ENCODE peak calls at places on chromosome 15, in four cellular contexts. B, Y, P and O are unnamed samples.

GRCh38 chr15:75027551-75027950 is 4.2 kb downstream of the PPCDC start:
- DNase-seq in B (no peak), Y (no peak), P (no peak), O (no peak)

GRCh38 chr15:64825431-64826294 is at the start of gene PIF1:
- DNase-seq in B (peak), Y (peak), P (peak), O (peak)

GRCh38 chr15:94229591-94230365 is 1.6 kb upstream of the MCTP2 start:
- DNase-seq in B (no peak), Y (no peak), P (no peak), O (peak)

GRCh38 chr15:78059110-78059839 is 18.2 kb downstream of the TBC1D2B start:
- DNase-seq in B (no peak), Y (no peak), P (no peak), O (peak)

GRCh38 chr15:65634381-65634780 is 12.6 kb downstream of the SLC24A1 start:
- DNase-seq in B (no peak), Y (no peak), P (no peak), O (peak)

GRCh38 chr15:98358971-98359370 is 289.4 kb upstream of the IGF1R start:
- DNase-seq in B (no peak), Y (no peak), P (no peak), O (no peak)

GRCh38 chr15:53359038-53359437 is 400.4 kb downstream of the WDR72 start:
- DNase-seq in B (no peak), Y (no peak), P (no peak), O (no peak)

GRCh38 chr15:72168131-72168825 is 29.3 kb downstream of the GRAMD2A start:
- DNase-seq in B (no peak), Y (no peak), P (no peak), O (peak)

GRCh38 chr15:45670061-45670460 is 35.2 kb downstream of the SQOR start:
- DNase-seq in B (no peak), Y (no peak), P (no peak), O (no peak)

GRCh38 chr15:98039596-98039995 is 79.1 kb downstream of the ARRDC4 start:
- DNase-seq in B (no peak), Y (no peak), P (no peak), O (no peak)

GRCh38 chr15:76983588-76984379 is 11.1 kb upstream of the PSTPIP1 start:
- DNase-seq in B (no peak), Y (no peak), P (no peak), O (no peak)

GRCh38 chr15:81224232-81224631 is 27.6 kb downstream of the IL16 start:
- DNase-seq in B (no peak), Y (no peak), P (no peak), O (no peak)

GRCh38 chr15:59590027-59590426 is 21.6 kb upstream of the GCNT3 start:
- DNase-seq in B (no peak), Y (no peak), P (no peak), O (no peak)

GRCh38 chr15:87681054-87681453 is 575.5 kb downstream of the NTRK3 start:
- DNase-seq in B (no peak), Y (no peak), P (no peak), O (no peak)

GRCh38 chr15:70792171-70792573 is 28.8 kb upstream of the UACA start:
- DNase-seq in B (no peak), Y (no peak), P (no peak), O (peak)

GRCh38 chr15:85457392-85457968 is 77.1 kb downstream of the AKAP13 start:
- DNase-seq in B (no peak), Y (no peak), P (no peak), O (peak)

GRCh38 chr15:60047701-60048100 is 43.6 kb downstream of the FOXB1 start:
- DNase-seq in B (no peak), Y (no peak), P (no peak), O (no peak)

GRCh38 chr15:100716456-100717085 is 114.2 kb downstream of the ASB7 start:
- DNase-seq in B (no peak), Y (no peak), P (peak), O (no peak)

GRCh38 chr15:100714749-100715342 is 112.5 kb downstream of the ASB7 start:
- DNase-seq in B (no peak), Y (peak), P (no peak), O (no peak)

GRCh38 chr15:100717596-100717995 is 115.2 kb downstream of the ASB7 start:
- DNase-seq in B (no peak), Y (no peak), P (peak), O (no peak)

GRCh38 chr15:100714034-100714748 is 111.8 kb downstream of the ASB7 start:
- DNase-seq in B (no peak), Y (no peak), P (no peak), O (no peak)

GRCh38 chr15:100715571-100716455 is 113.4 kb downstream of the ASB7 start:
- DNase-seq in B (no peak), Y (peak), P (peak), O (no peak)
- H3K27ac ChIP-seq in B (no peak), Y (no peak), P (no peak), O (no peak)

GRCh38 chr15:39468341-39468740 is 112.5 kb upstream of the THBS1 start:
- DNase-seq in B (no peak), Y (no peak), P (no peak), O (no peak)

GRCh38 chr15:39472661-39473657 is 107.9 kb upstream of the THBS1 start:
- DNase-seq in B (no peak), Y (no peak), P (no peak), O (peak)

GRCh38 chr15:39474657-39475056 is 106.2 kb upstream of the THBS1 start:
- DNase-seq in B (no peak), Y (no peak), P (no peak), O (peak)

GRCh38 chr15:39468828-39469227 is 112.1 kb upstream of the THBS1 start:
- DNase-seq in B (no peak), Y (no peak), P (no peak), O (peak)

DNA sequence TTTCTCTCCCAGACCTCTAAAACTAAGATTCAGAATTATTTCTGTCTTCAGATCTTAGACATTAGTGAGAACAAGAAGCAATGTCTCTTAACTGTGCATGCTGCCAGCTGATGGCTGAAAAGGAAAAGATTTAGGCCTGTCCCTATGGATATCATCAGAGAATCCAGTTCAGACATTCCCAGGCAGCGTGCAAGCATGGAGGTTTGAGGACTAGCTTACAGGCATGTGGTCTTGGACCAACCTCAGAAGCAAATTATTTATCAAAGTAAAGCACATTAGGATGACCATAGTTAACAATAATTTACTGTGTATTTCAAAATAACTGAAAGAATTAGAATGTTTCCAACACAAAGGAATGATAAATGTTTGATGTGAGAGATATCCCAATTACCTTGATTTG is 109.1 kb upstream of the THBS1 start:
- DNase-seq in B (no peak), Y (no peak), P (no peak), O (peak)
- H2BK5ac ChIP-seq in B (no peak), Y (no peak), P (no peak), O (no peak)

GRCh38 chr15:95923797-95924196 is 406.7 kb upstream of the NR2F2 start:
- DNase-seq in B (no peak), Y (no peak), P (no peak), O (no peak)

GRCh38 chr15:95919460-95919859 is 411.0 kb upstream of the NR2F2 start:
- DNase-seq in B (no peak), Y (no peak), P (no peak), O (no peak)

GRCh38 chr15:95921404-95921803 is 409.1 kb upstream of the NR2F2 start:
- DNase-seq in B (no peak), Y (no peak), P (no peak), O (no peak)

GRCh38 chr15:95918525-95918924 is 412.0 kb upstream of the NR2F2 start:
- DNase-seq in B (no peak), Y (no peak), P (no peak), O (no peak)

GRCh38 chr15:95922431-95922830 is 408.1 kb upstream of the NR2F2 start:
- DNase-seq in B (no peak), Y (no peak), P (no peak), O (no peak)
- H2BK12ac ChIP-seq in B (no peak), Y (no peak), P (no peak), O (no peak)

DNA sequence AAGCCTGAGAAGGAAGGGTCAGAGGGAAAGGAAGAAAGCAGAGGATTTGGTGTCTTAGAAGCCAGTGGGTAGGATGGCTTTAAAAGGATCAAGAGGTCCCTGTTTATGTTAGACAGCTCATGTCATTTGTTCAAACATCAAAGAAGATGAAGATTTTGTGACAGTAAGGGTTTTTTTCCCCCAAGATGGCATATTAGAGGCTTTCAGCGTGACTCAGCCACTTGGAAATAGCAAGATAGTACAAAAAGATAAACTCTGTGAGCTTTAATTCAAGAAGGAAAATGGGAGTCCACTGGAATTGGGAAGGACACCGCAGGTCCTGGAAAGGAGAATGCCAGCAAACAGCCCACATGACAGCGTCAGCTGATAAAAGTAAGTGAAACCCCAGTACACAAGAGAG is 467.1 kb upstream of the THBS1 start:
- DNase-seq in B (no peak), Y (no peak), P (no peak), O (no peak)
- H3K27ac ChIP-seq in B (no peak), Y (no peak), P (no peak), O (no peak)

DNA sequence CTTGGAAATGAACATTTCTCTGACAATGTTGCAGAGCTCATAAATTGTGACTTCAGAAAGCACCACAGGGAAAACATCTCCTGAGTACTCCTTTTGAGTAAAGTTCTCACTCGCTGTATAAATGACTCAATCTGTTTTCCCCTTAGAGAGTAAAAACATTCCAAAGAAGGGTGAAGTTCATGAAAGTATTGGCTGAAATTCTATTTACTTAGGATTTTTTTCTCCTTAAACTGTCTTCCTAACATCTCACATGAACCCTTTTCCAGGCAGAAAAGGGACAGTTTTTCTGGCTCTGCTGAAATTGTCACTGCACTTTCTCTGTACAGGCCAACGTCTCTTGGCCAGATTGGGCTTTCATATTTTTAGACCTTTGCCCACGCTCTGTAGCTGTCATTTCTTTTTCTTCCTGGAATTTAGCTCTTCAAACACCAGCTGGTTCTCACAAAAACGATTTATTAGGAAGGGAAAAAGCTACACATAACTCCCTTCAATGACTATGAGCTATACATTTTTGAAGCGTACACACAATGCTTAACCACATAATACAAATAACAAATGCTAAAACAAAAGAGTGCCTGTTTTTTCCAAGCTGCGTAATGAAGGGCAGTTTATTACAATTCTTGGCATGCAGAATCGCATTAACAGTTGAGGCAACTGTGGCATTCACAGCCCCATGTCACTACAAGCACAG is 216.1 kb downstream of the ATP8B4 start:
- DNase-seq in B (no peak), Y (no peak), P (no peak), O (peak)
- H2BK5ac ChIP-seq in B (no peak), Y (no peak), P (no peak), O (no peak)

DNA sequence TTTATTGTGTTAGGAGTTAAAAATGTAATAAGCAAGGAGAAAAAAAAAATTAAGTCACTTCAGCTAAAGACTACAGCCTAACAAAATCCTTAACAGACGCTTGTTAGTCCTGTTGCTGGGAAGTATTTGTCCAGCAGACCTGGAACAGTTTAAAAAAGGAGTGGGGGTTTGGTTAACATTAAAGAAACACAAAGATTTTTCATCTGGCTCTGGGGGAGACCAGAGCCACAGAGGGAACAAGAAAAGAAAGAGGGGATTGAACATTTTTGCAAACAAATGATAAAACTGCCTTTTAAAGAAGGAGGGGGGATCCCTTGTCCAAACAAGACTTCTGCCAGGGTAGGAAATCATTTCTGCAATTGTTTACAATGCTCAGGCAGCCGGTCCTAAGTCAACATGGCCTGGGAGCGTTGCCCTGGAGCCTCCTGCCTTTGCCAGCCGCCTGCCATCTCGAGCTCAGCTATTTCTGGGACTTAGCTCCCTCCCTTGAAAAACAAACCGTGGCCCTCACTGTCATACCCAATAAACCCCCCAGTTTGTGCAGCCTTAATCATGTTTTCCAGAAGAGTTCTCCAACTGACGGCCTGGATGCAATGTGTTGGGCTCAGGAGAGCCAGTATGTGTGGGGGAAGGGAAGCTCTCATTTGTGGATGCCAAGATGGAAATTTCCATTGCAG is 75.7 kb upstream of the RNU6-1 start:
- DNase-seq in B (no peak), Y (peak), P (no peak), O (peak)
- H2BK12ac ChIP-seq in B (no peak), Y (no peak), P (no peak), O (peak)

GRCh38 chr15:89402406-89402805 is 67.8 kb upstream of the POLG start:
- DNase-seq in B (no peak), Y (no peak), P (no peak), O (no peak)
- H3K27ac ChIP-seq in B (no peak), Y (no peak), P (no peak), O (no peak)

GRCh38 chr15:51289290-51289689 is 49.1 kb downstream of the CYP19A1 start:
- DNase-seq in B (no peak), Y (no peak), P (no peak), O (no peak)
- H2BK5ac ChIP-seq in B (no peak), Y (no peak), P (no peak), O (no peak)

GRCh38 chr15:68546318-68546717 is 32.5 kb upstream of the CORO2B start:
- DNase-seq in B (no peak), Y (no peak), P (no peak), O (no peak)

GRCh38 chr15:68542348-68542747 is 36.4 kb upstream of the CORO2B start:
- DNase-seq in B (no peak), Y (no peak), P (no peak), O (no peak)

GRCh38 chr15:68542771-68543544 is 35.8 kb upstream of the CORO2B start:
- DNase-seq in B (no peak), Y (no peak), P (no peak), O (peak)

GRCh38 chr15:68541743-68542142 is 37.0 kb upstream of the CORO2B start:
- DNase-seq in B (no peak), Y (no peak), P (no peak), O (no peak)

DNA sequence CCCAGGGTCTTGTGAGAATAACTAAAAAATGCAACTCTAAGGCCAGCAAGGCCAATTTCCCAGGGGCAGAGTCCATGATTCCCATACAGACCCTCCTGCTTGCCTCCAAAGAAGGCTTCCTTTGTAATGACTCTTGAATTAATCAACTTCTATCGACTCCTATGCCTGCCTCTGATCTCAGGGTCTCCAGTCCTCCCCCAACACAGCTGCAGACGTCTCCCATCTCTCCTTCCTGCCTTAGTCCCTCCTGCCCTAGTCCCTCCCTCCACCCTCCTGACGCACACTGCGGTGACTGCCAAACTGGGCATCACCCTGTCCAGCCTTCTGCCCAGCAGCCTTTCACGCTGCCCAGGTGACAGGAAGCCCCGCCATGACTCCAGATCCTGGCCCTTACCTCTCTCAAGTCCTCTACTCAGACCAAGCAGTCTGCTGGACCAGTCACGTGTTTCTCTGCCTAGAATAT is 35.2 kb upstream of the CORO2B start:
- DNase-seq in B (no peak), Y (no peak), P (no peak), O (no peak)
- H2BK12ac ChIP-seq in B (no peak), Y (no peak), P (no peak), O (peak)

DNA sequence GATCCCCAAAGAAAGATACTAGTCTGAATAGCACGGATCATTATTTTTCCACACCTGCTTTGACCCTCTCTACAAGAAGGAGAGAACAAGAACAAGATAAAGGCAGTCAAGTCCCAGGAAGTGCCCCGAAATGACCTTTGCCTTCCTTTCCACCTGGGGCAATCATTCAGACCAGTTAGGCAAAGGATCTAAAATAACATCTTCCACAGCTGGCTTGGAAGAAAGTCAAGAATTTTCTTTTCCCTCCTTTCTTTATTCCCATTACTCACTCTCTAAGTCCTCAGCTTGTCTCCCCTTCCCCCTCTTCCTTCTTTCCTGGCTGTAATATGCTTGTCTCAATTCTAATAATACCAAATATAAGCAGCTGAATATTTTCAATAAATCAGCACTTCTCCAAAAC is 62.6 kb downstream of the FMN1 start:
- DNase-seq in B (no peak), Y (no peak), P (no peak), O (no peak)
- H3K27ac ChIP-seq in B (no peak), Y (no peak), P (no peak), O (peak)